ENCODE peak calls at places on chromosomes 7 and 10, in seven cellular contexts. G is NCI-H2171 treated with DMSO at 0.1 percent for 48 hours, K is small intestine, W is SJCRH30, A is choroid plexus epithelial cell, D is RPMI8226, Z is RWPE2. M is an unnamed sample.

GRCh38 chr10:85927952-85928677 is 438.5 kb downstream of the GRID1 start:
- DNase-seq in G (no peak), K (no peak), W (no peak), A (no peak), D (peak; percentile 14), Z (no peak), M (no peak)

GRCh38 chr10:13956826-13957225 is 370.1 kb downstream of the PRPF18 start:
- DNase-seq in G (no peak), K (peak; percentile 3), W (no peak), A (peak; percentile 95), D (no peak), Z (no peak), M (no peak)

GRCh38 chr10:5814110-5815107 is 1.2 kb upstream of the GDI2 start:
- DNase-seq in G (no peak), K (no peak), W (no peak), A (no peak), D (peak; percentile 79), Z (no peak), M (no peak)

GRCh38 chr10:112548535-112549276 is 101.7 kb downstream of the VTI1A start:
- DNase-seq in G (no peak), K (no peak), W (no peak), A (no peak), D (no peak), Z (no peak), M (no peak)

GRCh38 chr10:34131152-34131551 is 683.9 kb downstream of the PARD3 start:
- DNase-seq in G (no peak), K (no peak), W (no peak), A (no peak), D (no peak), Z (no peak), M (no peak)

GRCh38 chr10:21173964-21174669 is 277.0 kb upstream of the NEBL start:
- DNase-seq in G (peak; percentile 61), K (peak; percentile 37), W (peak; percentile 6), A (peak; percentile 23), D (no peak), Z (peak; percentile 79), M (no peak)

GRCh38 chr7:6161463-6162330 is 110.7 kb downstream of the CYTH3 start:
- DNase-seq in G (no peak), K (no peak), W (no peak), A (no peak), D (no peak), Z (no peak), M (no peak)

GRCh38 chr7:129367700-129368388 is 66.4 kb upstream of the STRIP2 start:
- DNase-seq in G (peak; percentile 69), K (peak; percentile 98), W (peak; percentile 71), A (peak; percentile 94), D (peak; percentile 81), Z (peak; percentile 60), M (peak; percentile 19)

GRCh38 chr7:11415101-11415500 is 416.9 kb downstream of the THSD7A start:
- DNase-seq in G (no peak), K (no peak), W (no peak), A (no peak), D (no peak), Z (no peak), M (no peak)

GRCh38 chr7:135499818-135500217 is 10.1 kb downstream of the CNOT4 start:
- DNase-seq in G (no peak), K (no peak), W (no peak), A (no peak), D (no peak), Z (no peak), M (no peak)

GRCh38 chr7:130415019-130415418 is 25.8 kb downstream of the CEP41 start:
- DNase-seq in G (no peak), K (no peak), W (no peak), A (no peak), D (no peak), Z (no peak), M (no peak)

GRCh38 chr10:4826788-4827324 is 849 bp downstream of the AKR1E2 start:
- DNase-seq in G (no peak), K (peak; percentile 13), W (no peak), A (no peak), D (no peak), Z (no peak), M (no peak)

GRCh38 chr10:88042162-88043100 is 179.0 kb downstream of the PTEN start:
- DNase-seq in G (peak; percentile 45), K (no peak), W (peak; percentile 50), A (peak; percentile 84), D (no peak), Z (no peak), M (no peak)

GRCh38 chr10:25294032-25294926 is 119.5 kb downstream of the GPR158 start:
- DNase-seq in G (no peak), K (no peak), W (no peak), A (peak; percentile 63), D (no peak), Z (no peak), M (no peak)

GRCh38 chr10:11330383-11331020 is 280.9 kb downstream of the USP6NL start:
- DNase-seq in G (no peak), K (no peak), W (no peak), A (peak; percentile 30), D (no peak), Z (no peak), M (peak; percentile 50)

GRCh38 chr10:124005091-124005490 is 88.3 kb downstream of the CHST15 start:
- DNase-seq in G (no peak), K (no peak), W (no peak), A (no peak), D (no peak), Z (peak; percentile 42), M (no peak)

GRCh38 chr10:121574519-121575170 is 23.6 kb downstream of the FGFR2 start:
- DNase-seq in G (no peak), K (no peak), W (no peak), A (no peak), D (no peak), Z (no peak), M (no peak)

GRCh38 chr7:74483402-74484336 is 30.0 kb downstream of the GTF2IRD1 start:
- DNase-seq in G (peak; percentile 81), K (no peak), W (no peak), A (peak; percentile 62), D (peak; percentile 77), Z (no peak), M (no peak)

GRCh38 chr10:101566333-101567164 is 21.5 kb downstream of the POLL start:
- DNase-seq in G (peak; percentile 62), K (no peak), W (peak; percentile 73), A (peak; percentile 48), D (peak; percentile 47), Z (peak; percentile 40), M (no peak)

GRCh38 chr7:79332091-79332490 is 121.4 kb downstream of the MAGI2 start:
- DNase-seq in G (no peak), K (no peak), W (no peak), A (no peak), D (no peak), Z (no peak), M (no peak)

GRCh38 chr7:24963218-24963617 is 16.8 kb downstream of the OSBPL3 start:
- DNase-seq in G (no peak), K (no peak), W (peak; percentile 73), A (peak; percentile 57), D (peak; percentile 98), Z (no peak), M (no peak)

GRCh38 chr10:131852823-131853609 is 47.8 kb upstream of the PPP2R2D start:
- DNase-seq in G (no peak), K (no peak), W (no peak), A (no peak), D (no peak), Z (no peak), M (no peak)

GRCh38 chr10:100730739-100731602 is 14.4 kb upstream of the PAX2 start:
- DNase-seq in G (no peak), K (peak; percentile 49), W (no peak), A (peak; percentile 12), D (peak; percentile 61), Z (no peak), M (no peak)

GRCh38 chr7:84729284-84729683 is 457.6 kb downstream of the SEMA3D start:
- DNase-seq in G (no peak), K (no peak), W (no peak), A (peak; percentile 96), D (no peak), Z (no peak), M (no peak)

GRCh38 chr7:153381275-153382119 is 621.9 kb downstream of the ACTR3B start:
- DNase-seq in G (no peak), K (no peak), W (peak; percentile 19), A (no peak), D (peak; percentile 57), Z (no peak), M (no peak)

GRCh38 chr10:31118561-31118960 is 86.9 kb upstream of the ZNF438 start:
- DNase-seq in G (no peak), K (no peak), W (no peak), A (peak; percentile 28), D (no peak), Z (no peak), M (no peak)

GRCh38 chr7:129401968-129402860 is 32.0 kb upstream of the STRIP2 start:
- DNase-seq in G (no peak), K (no peak), W (no peak), A (peak; percentile 9), D (peak; percentile 35), Z (no peak), M (no peak)

GRCh38 chr10:113221756-113222168 is 271.7 kb downstream of the TCF7L2 start:
- DNase-seq in G (peak; percentile 27), K (peak; percentile 32), W (peak; percentile 60), A (peak; percentile 20), D (no peak), Z (no peak), M (no peak)

GRCh38 chr7:27179030-27179429 is 4.9 kb upstream of the HOXA10 start:
- DNase-seq in G (no peak), K (no peak), W (no peak), A (no peak), D (no peak), Z (no peak), M (no peak)

GRCh38 chr10:116263870-116264269 is 9.1 kb downstream of the GFRA1 start:
- DNase-seq in G (peak; percentile 28), K (no peak), W (no peak), A (no peak), D (no peak), Z (no peak), M (no peak)

GRCh38 chr7:73831656-73832579 is 1.1 kb downstream of the CLDN4 start:
- DNase-seq in G (peak; percentile 69), K (peak; percentile 80), W (no peak), A (no peak), D (no peak), Z (peak; percentile 92), M (no peak)

GRCh38 chr7:36084485-36085091 is 68.5 kb upstream of the EEPD1 start:
- DNase-seq in G (peak; percentile 84), K (peak; percentile 90), W (no peak), A (peak; percentile 64), D (peak; percentile 40), Z (no peak), M (no peak)

GRCh38 chr10:110615057-110615630 is 29.0 kb upstream of the RBM20 start:
- DNase-seq in G (no peak), K (no peak), W (peak; percentile 69), A (no peak), D (no peak), Z (no peak), M (no peak)

GRCh38 chr10:100184426-100185219 is 1.2 kb downstream of the ERLIN1 start:
- DNase-seq in G (peak; percentile 23), K (peak; percentile 47), W (peak; percentile 28), A (peak; percentile 12), D (peak; percentile 25), Z (no peak), M (no peak)

GRCh38 chr10:97059006-97059871 is 126.5 kb downstream of the SLIT1 start:
- DNase-seq in G (no peak), K (no peak), W (no peak), A (no peak), D (no peak), Z (no peak), M (no peak)